ENCODE peak calls at places on chromosomes 1 and 21, in ten cellular contexts. B, R, A, M, V, K, N, J, L and X are unnamed samples. For H3K4me1, the result is how much of the 10 kb centered on the place peaks cover.

GRCh38 chr1:188706742-188707141 is 1770.9 kb downstream of the BRINP3 start:
- DNase-seq in B (no peak), R (no peak), A (no peak), M (no peak), V (no peak), K (no peak), N (no peak), J (no peak), L (no peak), X (no peak)

GRCh38 chr1:113074237-113074636 is 1.2 kb downstream of the LRIG2 start:
- DNase-seq in B (no peak), R (no peak), A (no peak), M (no peak), V (no peak), K (no peak), N (no peak), J (no peak), L (no peak), X (no peak)

GRCh38 chr1:21680918-21681317 is 11.8 kb upstream of the RAP1GAP start:
- DNase-seq in B (no peak), R (no peak), A (no peak), M (no peak), V (no peak), K (no peak), N (no peak), J (no peak), L (no peak), X (no peak)

GRCh38 chr1:208235983-208236761 is 8.0 kb downstream of the PLXNA2 start:
- DNase-seq in B (peak), R (no peak), A (peak), M (peak), V (no peak), K (peak), N (peak), J (no peak), L (no peak), X (no peak)

GRCh38 chr1:18109058-18109755 is 1.6 kb downstream of the IGSF21 start:
- DNase-seq in B (no peak), R (no peak), A (peak), M (no peak), V (no peak), K (no peak), N (no peak), J (no peak), L (no peak), X (no peak)

GRCh38 chr1:211529453-211529852 is 37.5 kb upstream of the RD3 start:
- DNase-seq in B (no peak), R (no peak), A (no peak), M (no peak), V (no peak), K (no peak), N (no peak), J (no peak), L (no peak), X (no peak)

GRCh38 chr1:172990598-172991215 is 60.0 kb downstream of the TNFSF18 start:
- DNase-seq in B (no peak), R (no peak), A (no peak), M (peak), V (no peak), K (no peak), N (no peak), J (no peak), L (no peak), X (no peak)

GRCh38 chr1:165856606-165857005 is 29.2 kb downstream of the UCK2 start:
- DNase-seq in B (no peak), R (no peak), A (no peak), M (no peak), V (no peak), K (no peak), N (no peak), J (no peak), L (no peak), X (no peak)

GRCh38 chr1:66676616-66677298 is 75.5 kb upstream of the DYNLT5 start:
- DNase-seq in B (no peak), R (no peak), A (no peak), M (peak), V (no peak), K (no peak), N (no peak), J (no peak), L (no peak), X (no peak)

GRCh38 chr1:153880962-153881361 is 41.8 kb downstream of the GATAD2B start:
- DNase-seq in B (peak), R (peak), A (peak), M (peak), V (peak), K (peak), N (peak), J (peak), L (no peak), X (peak)

GRCh38 chr1:115329965-115330364 is 8.1 kb downstream of the NGF start:
- DNase-seq in B (no peak), R (no peak), A (no peak), M (peak), V (no peak), K (no peak), N (peak), J (no peak), L (no peak), X (no peak)

GRCh38 chr21:45845063-45845789 is 136.3 kb upstream of the COL6A1 start:
- DNase-seq in B (no peak), R (no peak), A (no peak), M (no peak), V (no peak), K (no peak), N (no peak), J (no peak), L (no peak), X (no peak)

GRCh38 chr1:201307760-201308499 is 24.6 kb downstream of the PKP1 start:
- DNase-seq in B (peak), R (no peak), A (no peak), M (no peak), V (no peak), K (no peak), N (no peak), J (no peak), L (no peak), X (no peak)

GRCh38 chr1:145782166-145783099 is 41.5 kb downstream of the RNF115 start:
- DNase-seq in B (no peak), R (no peak), A (no peak), M (peak), V (no peak), K (no peak), N (no peak), J (no peak), L (no peak), X (no peak)

GRCh38 chr1:91608876-91609275 is 108.2 kb downstream of the CDC7 start:
- DNase-seq in B (no peak), R (no peak), A (no peak), M (peak), V (no peak), K (no peak), N (no peak), J (no peak), L (no peak), X (no peak)

GRCh38 chr21:45572783-45573451 is 30.7 kb upstream of the SLC19A1 start:
- DNase-seq in B (no peak), R (no peak), A (no peak), M (no peak), V (no peak), K (no peak), N (no peak), J (no peak), L (no peak), X (no peak)

DNA sequence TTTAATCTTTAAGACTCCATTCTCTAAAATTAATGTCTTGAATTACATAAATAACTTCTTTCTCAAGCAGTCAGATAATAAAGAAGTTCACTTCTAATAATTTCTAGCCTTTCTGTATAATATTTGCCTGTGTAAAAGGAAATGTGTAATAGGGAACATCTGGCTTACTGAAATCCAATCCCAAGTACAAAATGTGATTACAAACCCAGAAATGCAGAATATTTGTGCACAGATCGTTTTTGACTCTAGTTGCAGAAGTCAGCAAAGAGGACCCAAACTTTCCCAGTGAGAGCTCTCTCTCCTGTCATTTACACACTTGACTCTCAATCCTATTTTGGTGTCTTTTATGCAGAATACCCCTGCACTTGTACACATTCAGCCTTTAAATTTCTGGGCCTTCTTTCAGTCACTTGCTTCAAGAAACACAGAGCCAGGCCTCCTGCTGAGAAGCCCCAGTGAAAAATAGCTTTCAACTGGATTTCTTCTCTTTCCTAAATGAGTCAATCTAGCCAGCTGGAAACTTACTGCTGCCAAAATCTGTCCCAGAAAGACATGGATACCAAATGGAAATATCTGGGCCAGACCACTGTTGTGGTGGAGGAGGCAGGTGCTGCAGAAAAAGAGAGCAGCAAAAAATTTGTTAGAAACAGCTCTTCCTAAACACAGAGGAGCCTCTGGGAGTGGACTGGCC is 68.5 kb upstream of the ADAM30 start:
- DNase-seq in B (no peak), R (no peak), A (no peak), M (peak), V (no peak), K (no peak), N (no peak), J (no peak), L (no peak), X (no peak)
- H3K4me1 ChIP-seq in B (under half), R (under half), A (under half), M (under half), V (under half), K (under half), N (under half), J (under half), L (under half), X (under half)

GRCh38 chr21:42423685-42424084 is 20.0 kb downstream of the UBASH3A start:
- DNase-seq in B (no peak), R (no peak), A (no peak), M (no peak), V (no peak), K (no peak), N (no peak), J (no peak), L (no peak), X (no peak)

GRCh38 chr21:42421018-42421793 is 17.5 kb downstream of the UBASH3A start:
- DNase-seq in B (peak), R (no peak), A (no peak), M (no peak), V (no peak), K (no peak), N (no peak), J (no peak), L (no peak), X (no peak)

GRCh38 chr21:42424848-42425602 is 21.3 kb downstream of the UBASH3A start:
- DNase-seq in B (peak), R (peak), A (no peak), M (no peak), V (no peak), K (no peak), N (no peak), J (no peak), L (no peak), X (no peak)

GRCh38 chr21:42425603-42425985 is 21.9 kb downstream of the UBASH3A start:
- DNase-seq in B (no peak), R (no peak), A (no peak), M (no peak), V (no peak), K (no peak), N (no peak), J (no peak), L (no peak), X (no peak)

GRCh38 chr21:42423197-42423675 is 19.5 kb downstream of the UBASH3A start:
- DNase-seq in B (peak), R (peak), A (no peak), M (no peak), V (no peak), K (no peak), N (no peak), J (no peak), L (no peak), X (no peak)
- H3K4me3 ChIP-seq in B (no peak), R (no peak), A (no peak), M (no peak), V (no peak), K (no peak), N (no peak), J (no peak), L (no peak), X (no peak)

DNA sequence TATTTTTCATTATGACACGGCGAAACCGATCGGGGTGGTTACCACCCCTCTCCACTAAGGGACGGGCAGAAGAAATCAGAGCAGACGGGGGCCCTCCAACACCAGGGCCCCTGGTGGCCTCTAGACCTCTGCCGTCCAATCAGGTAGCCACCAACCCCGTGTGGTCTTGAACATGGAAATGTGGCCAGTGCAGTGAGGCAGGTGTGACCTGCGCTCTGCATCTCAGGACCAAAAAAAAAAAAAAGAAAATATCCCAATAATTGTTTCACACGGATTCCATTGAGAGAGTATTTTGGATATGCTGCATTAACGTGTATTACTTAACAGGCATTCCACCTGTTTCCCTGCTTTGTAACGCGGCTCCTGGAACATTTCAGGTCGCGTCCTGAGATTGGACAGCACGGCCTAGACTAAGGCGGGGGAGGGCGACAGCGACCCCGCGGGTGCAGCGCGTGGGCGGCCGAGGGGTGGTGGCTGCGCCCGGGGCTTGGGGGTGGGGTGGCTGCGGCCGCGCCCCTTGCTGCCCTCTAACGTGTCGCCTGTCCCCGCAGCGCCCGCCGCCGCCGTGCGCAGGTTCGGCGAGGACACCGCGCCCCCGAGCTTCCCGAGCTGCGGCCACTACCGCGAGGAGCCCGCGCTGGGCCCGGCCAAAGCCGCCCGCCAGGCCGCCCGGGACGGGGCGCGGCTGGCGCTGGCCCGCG is 48.3 kb downstream of the SIM2 start:
- DNase-seq in B (no peak), R (no peak), A (no peak), M (no peak), V (no peak), K (no peak), N (no peak), J (no peak), L (no peak), X (no peak)
- H3K4me1 ChIP-seq in B (under half), R (under half), A (under half), M (under half), V (under half), K (under half), N (under half), J (under half), L (under half), X (under half)

GRCh38 chr1:219988387-219988786 is 57.9 kb downstream of the EPRS1 start:
- DNase-seq in B (no peak), R (no peak), A (no peak), M (no peak), V (no peak), K (no peak), N (no peak), J (no peak), L (no peak), X (no peak)

GRCh38 chr1:219991511-219991810 is 54.8 kb downstream of the EPRS1 start:
- DNase-seq in B (no peak), R (no peak), A (no peak), M (no peak), V (no peak), K (no peak), N (no peak), J (no peak), L (no peak), X (no peak)

GRCh38 chr1:219990782-219991510 is 55.4 kb downstream of the EPRS1 start:
- DNase-seq in B (no peak), R (no peak), A (no peak), M (peak), V (no peak), K (no peak), N (no peak), J (no peak), L (no peak), X (no peak)

GRCh38 chr1:219988818-219989217 is 57.5 kb downstream of the EPRS1 start:
- DNase-seq in B (no peak), R (no peak), A (no peak), M (no peak), V (no peak), K (no peak), N (no peak), J (no peak), L (no peak), X (no peak)

GRCh38 chr1:219993554-219994433 is 52.5 kb downstream of the EPRS1 start:
- DNase-seq in B (no peak), R (no peak), A (no peak), M (no peak), V (no peak), K (no peak), N (no peak), J (no peak), L (no peak), X (no peak)
- H3K4me3 ChIP-seq in B (no peak), R (no peak), A (no peak), M (no peak), V (peak), K (no peak), N (no peak), J (peak), L (no peak), X (no peak)